ENCODE peak calls at places on chromosomes 1 and 21, in five cellular contexts. One of them, this sample, is unnamed.

GRCh38 chr1:17551755-17552234 is 12.3 kb downstream of the ARHGEF10L start:
- DNase-seq in aorta: peak; percentile 82
- DNase-seq in PC-9: peak; percentile 63
- DNase-seq in PC-3: peak; percentile 54
- DNase-seq in GM23338: no peak
- DNase-seq in this sample: peak; percentile 43

GRCh38 chr1:203271018-203271743 is 34.1 kb upstream of the BTG2 start:
- DNase-seq in PC-3: peak; percentile 58
- DNase-seq in PC-9: no peak
- DNase-seq in GM23338: peak; percentile 71
- DNase-seq in aorta: peak; percentile 83
- DNase-seq in this sample: peak; percentile 68

GRCh38 chr1:35499652-35500176 is 57.5 kb downstream of the KIAA0319L start:
- DNase-seq in aorta: no peak
- DNase-seq in PC-9: no peak
- DNase-seq in PC-3: no peak
- DNase-seq in GM23338: no peak
- DNase-seq in this sample: no peak

GRCh38 chr1:202154766-202155477 is 5.5 kb downstream of the PTPN7 start:
- DNase-seq in PC-3: peak; percentile 33
- DNase-seq in PC-9: peak; percentile 70
- DNase-seq in aorta: no peak
- DNase-seq in GM23338: peak; percentile 93
- DNase-seq in this sample: peak; percentile 71

GRCh38 chr1:53561488-53562115 is 102.4 kb downstream of the DMRTB1 start:
- DNase-seq in GM23338: no peak
- DNase-seq in PC-9: no peak
- DNase-seq in PC-3: no peak
- DNase-seq in aorta: peak; percentile 12
- DNase-seq in this sample: no peak

GRCh38 chr1:97816927-97817326 is 103.9 kb downstream of the DPYD start:
- DNase-seq in PC-3: no peak
- DNase-seq in aorta: no peak
- DNase-seq in PC-9: no peak
- DNase-seq in GM23338: no peak
- DNase-seq in this sample: no peak

GRCh38 chr1:207129053-207129452 is 25.0 kb downstream of the C4BPA start:
- DNase-seq in PC-3: no peak
- DNase-seq in PC-9: no peak
- DNase-seq in GM23338: no peak
- DNase-seq in aorta: no peak
- DNase-seq in this sample: no peak

GRCh38 chr1:239893127-239893731 is 198.5 kb upstream of the FMN2 start:
- DNase-seq in PC-9: peak; percentile 81
- DNase-seq in aorta: no peak
- DNase-seq in PC-3: peak; percentile 72
- DNase-seq in GM23338: no peak
- DNase-seq in this sample: peak; percentile 3

GRCh38 chr1:210556475-210556874 is 227.8 kb downstream of the HHAT start:
- DNase-seq in PC-3: no peak
- DNase-seq in aorta: no peak
- DNase-seq in GM23338: no peak
- DNase-seq in PC-9: no peak
- DNase-seq in this sample: no peak

GRCh38 chr1:1873186-1873585 is 17.7 kb downstream of the GNB1 start:
- DNase-seq in PC-9: no peak
- DNase-seq in GM23338: no peak
- DNase-seq in PC-3: no peak
- DNase-seq in aorta: peak; percentile 35
- DNase-seq in this sample: no peak

GRCh38 chr21:42574234-42575027 is 60.8 kb downstream of the SLC37A1 start:
- DNase-seq in PC-3: no peak
- DNase-seq in aorta: peak; percentile 9
- DNase-seq in GM23338: no peak
- DNase-seq in PC-9: no peak
- DNase-seq in this sample: no peak

GRCh38 chr1:62800825-62801306 is 16.9 kb downstream of the ATG4C start:
- DNase-seq in aorta: no peak
- DNase-seq in PC-9: no peak
- DNase-seq in GM23338: no peak
- DNase-seq in PC-3: no peak
- DNase-seq in this sample: no peak

GRCh38 chr1:207820568-207821463 is 69.0 kb downstream of the CD46 start:
- DNase-seq in PC-3: no peak
- DNase-seq in GM23338: no peak
- DNase-seq in PC-9: no peak
- DNase-seq in aorta: no peak
- DNase-seq in this sample: no peak

GRCh38 chr1:30197616-30197934 is 525.8 kb downstream of the MATN1 start:
- DNase-seq in PC-3: no peak
- DNase-seq in GM23338: no peak
- DNase-seq in PC-9: no peak
- DNase-seq in aorta: no peak
- DNase-seq in this sample: no peak

GRCh38 chr1:187999973-188000372 is 1171.2 kb downstream of the PLA2G4A start:
- DNase-seq in PC-3: peak; percentile 11
- DNase-seq in aorta: no peak
- DNase-seq in GM23338: peak; percentile 18
- DNase-seq in PC-9: no peak
- DNase-seq in this sample: peak; percentile 2

GRCh38 chr1:92087542-92087941 is 7.4 kb downstream of the BTBD8 start:
- DNase-seq in aorta: no peak
- DNase-seq in PC-3: no peak
- DNase-seq in PC-9: no peak
- DNase-seq in GM23338: no peak
- DNase-seq in this sample: no peak

GRCh38 chr1:238485062-238485905 is 594.6 kb upstream of the ZP4 start:
- DNase-seq in PC-9: no peak
- DNase-seq in aorta: no peak
- DNase-seq in GM23338: peak; percentile 12
- DNase-seq in PC-3: peak; percentile 60
- DNase-seq in this sample: peak; percentile 6

GRCh38 chr1:172742599-172743500 is 83.9 kb downstream of the FASLG start:
- DNase-seq in GM23338: peak; percentile 53
- DNase-seq in aorta: no peak
- DNase-seq in PC-3: peak; percentile 94
- DNase-seq in PC-9: no peak
- DNase-seq in this sample: peak; percentile 53

GRCh38 chr21:43854773-43855633 is 10.0 kb upstream of the AGPAT3 start:
- DNase-seq in PC-3: no peak
- DNase-seq in GM23338: no peak
- DNase-seq in PC-9: no peak
- DNase-seq in aorta: no peak
- DNase-seq in this sample: no peak

GRCh38 chr1:45299981-45300668 is 26.6 kb upstream of the HPDL start:
- DNase-seq in PC-9: peak; percentile 67
- DNase-seq in aorta: peak; percentile 49
- DNase-seq in GM23338: peak; percentile 86
- DNase-seq in PC-3: peak; percentile 81
- DNase-seq in this sample: peak; percentile 67

GRCh38 chr1:230169454-230170152 is 102.6 kb downstream of the GALNT2 start:
- DNase-seq in GM23338: no peak
- DNase-seq in aorta: no peak
- DNase-seq in PC-9: no peak
- DNase-seq in PC-3: no peak
- DNase-seq in this sample: no peak
- H3K4me3 ChIP-seq in GM23338: no peak overlapping the region
- H3K4me3 ChIP-seq in aorta: peak overlapping the region; percentile 28
- H3K4me3 ChIP-seq in PC-9: no peak overlapping the region
- H3K4me3 ChIP-seq in PC-3: no peak overlapping the region
- H3K4me3 ChIP-seq in this sample: no peak overlapping the region

DNA sequence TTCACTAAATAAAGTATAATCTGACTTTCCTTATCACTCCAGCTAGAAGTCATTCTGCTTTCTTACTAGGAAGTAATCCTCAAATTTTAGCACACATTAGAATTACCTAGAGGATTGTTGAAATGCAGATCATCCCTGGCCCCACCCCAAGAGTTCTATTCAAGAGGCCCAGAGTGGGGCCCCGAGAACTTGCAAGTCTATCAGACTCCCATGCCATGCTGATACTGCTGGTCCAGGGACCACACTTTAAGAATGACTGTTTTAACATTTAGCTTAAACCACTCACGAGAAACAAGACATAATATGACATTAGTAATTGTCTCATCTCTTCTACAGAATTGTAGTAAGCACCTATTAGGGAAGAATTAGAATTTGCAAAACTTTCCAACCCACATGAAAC is 7.7 kb upstream of the SYNJ1 start:
- DNase-seq in GM23338: peak; percentile 57
- DNase-seq in aorta: no peak
- DNase-seq in PC-3: no peak
- DNase-seq in PC-9: no peak
- DNase-seq in this sample: no peak
- H3K36me3 ChIP-seq in GM23338: peaks cover 9% of the 10 kb centered on the region
- H3K36me3 ChIP-seq in aorta: peaks cover 4% of the 10 kb centered on the region
- H3K36me3 ChIP-seq in PC-3: peaks cover 35% of the 10 kb centered on the region
- H3K36me3 ChIP-seq in PC-9: no peaks in the 10 kb centered on the region
- H3K36me3 ChIP-seq in this sample: peaks cover 2% of the 10 kb centered on the region

GRCh38 chr1:54996359-54996868 is 2.3 kb upstream of the BSND start:
- DNase-seq in aorta: peak; percentile 83
- DNase-seq in GM23338: peak; percentile 95
- DNase-seq in PC-3: peak; percentile 84
- DNase-seq in PC-9: peak; percentile 39
- DNase-seq in this sample: peak; percentile 41
- H3K4me3 ChIP-seq in aorta: no peak overlapping the region
- H3K4me3 ChIP-seq in GM23338: peak overlapping the region; percentile 81
- H3K4me3 ChIP-seq in PC-3: peak overlapping the region; percentile 15
- H3K4me3 ChIP-seq in PC-9: peak overlapping the region; percentile 41
- H3K4me3 ChIP-seq in this sample: no peak overlapping the region

DNA sequence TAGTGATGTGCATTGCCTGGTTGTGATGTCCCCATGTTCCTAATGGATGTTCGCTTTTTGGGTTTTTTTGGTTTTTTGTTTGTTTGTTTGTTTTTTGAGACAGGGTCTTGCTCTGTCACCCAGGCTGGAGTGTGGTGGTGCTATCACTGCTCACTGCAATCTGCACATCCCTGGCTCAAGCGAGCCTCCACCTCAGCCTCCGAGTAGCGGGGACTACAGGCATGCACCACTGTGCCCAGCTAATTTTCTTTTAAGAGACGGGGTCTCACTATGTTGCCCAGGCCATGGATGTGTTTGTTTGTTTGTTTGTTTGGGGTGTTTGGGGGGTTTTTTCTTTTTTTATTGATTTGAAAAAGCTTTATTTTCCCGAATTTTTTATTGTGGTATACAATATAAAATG is 2.1 kb downstream of the COL6A2 start:
- DNase-seq in GM23338: no peak
- DNase-seq in PC-9: no peak
- DNase-seq in PC-3: no peak
- DNase-seq in aorta: no peak
- DNase-seq in this sample: no peak
- H3K36me3 ChIP-seq in GM23338: no peaks in the 10 kb centered on the region
- H3K36me3 ChIP-seq in PC-9: no peaks in the 10 kb centered on the region
- H3K36me3 ChIP-seq in PC-3: peaks cover 45% of the 10 kb centered on the region
- H3K36me3 ChIP-seq in aorta: no peaks in the 10 kb centered on the region
- H3K36me3 ChIP-seq in this sample: no peaks in the 10 kb centered on the region

DNA sequence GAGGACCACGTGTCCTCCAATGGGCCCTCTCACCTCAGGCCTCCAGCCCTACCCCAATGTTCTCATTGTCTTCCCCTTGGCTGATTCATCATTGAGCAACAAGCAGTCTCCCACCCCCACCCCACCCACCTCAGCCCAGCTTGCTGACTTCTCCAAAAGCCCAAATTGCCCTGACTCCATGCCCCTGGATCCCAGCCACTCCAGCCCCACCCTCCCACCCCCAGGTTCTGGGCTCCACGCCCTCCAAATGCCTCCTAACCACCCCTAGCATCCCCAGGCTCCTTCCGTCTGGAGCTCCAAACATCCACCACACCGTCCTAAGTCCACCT is 1.9 kb downstream of the S100A16 start:
- DNase-seq in PC-9: peak; percentile 61
- DNase-seq in GM23338: no peak
- DNase-seq in aorta: no peak
- DNase-seq in PC-3: peak; percentile 94
- DNase-seq in this sample: peak; percentile 89
- H3K4me3 ChIP-seq in PC-9: peak overlapping the region; percentile 89
- H3K4me3 ChIP-seq in GM23338: no peak overlapping the region
- H3K4me3 ChIP-seq in aorta: no peak overlapping the region
- H3K4me3 ChIP-seq in PC-3: peak overlapping the region; percentile 93
- H3K4me3 ChIP-seq in this sample: peak overlapping the region; percentile 88